ENCODE peak calls at places on chromosomes 4 and X, in four cellular contexts. C, L, R and E are unnamed samples.

GRCh38 chrX:117397846-117398245 is 718.8 kb downstream of the KLHL13 start:
- DNase-seq in R (no peak), L (peak), C (no peak), E (no peak)

GRCh38 chrX:40283981-40284380 is 186.2 kb upstream of the BCOR start:
- DNase-seq in C (no peak), L (no peak), R (no peak), E (no peak)

GRCh38 chr4:7463584-7464258 is 29.0 kb upstream of the PSAPL1 start:
- DNase-seq in C (no peak), L (no peak), R (no peak), E (no peak)

GRCh38 chrX:119238557-119238956 is 2.5 kb downstream of the PGRMC1 start:
- DNase-seq in C (no peak), L (no peak), R (no peak), E (no peak)

GRCh38 chr4:26302390-26302897 is 18.4 kb upstream of the RBPJ start:
- DNase-seq in C (no peak), R (no peak), L (no peak), E (no peak)

GRCh38 chr4:138919094-138919936 is 96.3 kb upstream of the NOCT start:
- DNase-seq in R (peak), L (peak), C (peak), E (peak)

GRCh38 chr4:1814453-1814852 is 21.4 kb downstream of the FGFR3 start:
- DNase-seq in R (no peak), L (no peak), C (no peak), E (no peak)

GRCh38 chr4:169142906-169143305 is 127.8 kb downstream of the SH3RF1 start:
- DNase-seq in L (no peak), R (no peak), C (no peak), E (no peak)

GRCh38 chr4:112951362-112951962 is 98.0 kb upstream of the ANK2 start:
- DNase-seq in C (peak), L (peak), R (no peak), E (peak)

GRCh38 chrX:101303790-101304189 is 12.7 kb upstream of the TAF7L start:
- DNase-seq in L (no peak), C (no peak), R (no peak), E (no peak)

GRCh38 chrX:135557344-135557743 is 36.9 kb downstream of the INTS6L start:
- DNase-seq in L (no peak), C (no peak), R (no peak), E (no peak)

GRCh38 chr4:92263010-92263409 is 40.8 kb upstream of the GRID2 start:
- DNase-seq in C (no peak), L (no peak), R (no peak), E (no peak)

GRCh38 chr4:6468376-6468775 is 4.0 kb downstream of the PPP2R2C start:
- DNase-seq in L (no peak), C (no peak), R (no peak), E (no peak)

GRCh38 chrX:17608898-17609297 is 128.4 kb upstream of the SCML1 start:
- DNase-seq in L (peak), C (no peak), R (no peak), E (no peak)

GRCh38 chr4:80141543-80141942 is 55.8 kb upstream of the PRDM8 start:
- DNase-seq in R (no peak), L (no peak), C (no peak), E (no peak)

GRCh38 chrX:133794151-133794550 is 191.2 kb downstream of the GPC3 start:
- DNase-seq in C (no peak), L (no peak), R (no peak), E (no peak)

GRCh38 chr4:5470318-5470889 is 238.0 kb downstream of the EVC2 start:
- DNase-seq in L (no peak), C (no peak), R (no peak), E (no peak)

GRCh38 chrX:46036508-46036907 is 508.7 kb downstream of the ZNF674 start:
- DNase-seq in L (no peak), C (no peak), R (no peak), E (no peak)

GRCh38 chr4:170388255-170388654 is 298.5 kb upstream of the AADAT start:
- DNase-seq in L (peak), C (no peak), R (no peak), E (no peak)

GRCh38 chr4:65071532-65071931 is 598.8 kb downstream of the EPHA5 start:
- DNase-seq in C (no peak), L (peak), R (no peak), E (no peak)

GRCh38 chr4:156970501-156971167 is 965 bp downstream of the PDGFC start:
- DNase-seq in C (peak), L (peak), R (peak), E (no peak)

GRCh38 chr4:183889190-183889589 is 15.9 kb upstream of the STOX2 start:
- DNase-seq in L (no peak), R (no peak), C (no peak), E (no peak)

GRCh38 chr4:132238697-132239096 is 910.4 kb upstream of the PCDH10 start:
- DNase-seq in R (no peak), C (no peak), L (no peak), E (no peak)

GRCh38 chr4:120922390-120923200 is at the start of gene PRDM5:
- DNase-seq in C (peak), L (peak), R (peak), E (no peak)

GRCh38 chr4:83297548-83298260 is 13.1 kb upstream of the COQ2 start:
- DNase-seq in R (no peak), C (no peak), L (no peak), E (no peak)